ENCODE peak calls at places on chromosomes 6 and 20, in four cellular contexts. P is stomach, X is prostate gland, A is HepG2. Z is an unnamed sample.

GRCh38 chr6:169371344-169372144 is 117.9 kb upstream of the THBS2 start:
- DNase-seq in P (no peak), X (no peak), A (peak; percentile 50), Z (no peak)

GRCh38 chr6:3740551-3741476 is 10.7 kb downstream of the PXDC1 start:
- DNase-seq in P (peak; percentile 25), X (no peak), A (no peak), Z (no peak)

GRCh38 chr6:1612902-1613301 is 3.2 kb downstream of the FOXC1 start:
- DNase-seq in P (no peak), X (no peak), A (no peak), Z (no peak)

GRCh38 chr6:26156850-26157149 is 69.6 kb downstream of the HFE start:
- DNase-seq in P (no peak), X (peak; percentile 58), A (no peak), Z (no peak)

GRCh38 chr6:100460650-100461204 is 4.0 kb downstream of the SIM1 start:
- DNase-seq in P (no peak), X (no peak), A (no peak), Z (no peak)

GRCh38 chr6:3542032-3542640 is 85.3 kb upstream of the SLC22A23 start:
- DNase-seq in P (no peak), X (no peak), A (no peak), Z (no peak)

GRCh38 chr20:38272961-38273360 is 12.4 kb upstream of the KIAA1755 start:
- DNase-seq in P (no peak), X (no peak), A (no peak), Z (no peak)

GRCh38 chr20:38827770-38828281 is 22.3 kb downstream of the PPP1R16B start:
- DNase-seq in P (no peak), X (no peak), A (no peak), Z (no peak)

GRCh38 chr6:37725967-37726366 is 28.3 kb upstream of the MDGA1 start:
- DNase-seq in P (no peak), X (no peak), A (no peak), Z (no peak)

GRCh38 chr20:58389324-58389967 is 417 bp downstream of the VAPB start:
- DNase-seq in P (peak; percentile 42), X (no peak), A (peak; percentile 26), Z (no peak)

GRCh38 chr6:163327936-163328335 is 86.6 kb upstream of the QKI start:
- DNase-seq in P (no peak), X (no peak), A (no peak), Z (no peak)

GRCh38 chr6:139433647-139434419 is 59.4 kb upstream of the CITED2 start:
- DNase-seq in P (no peak), X (no peak), A (peak; percentile 11), Z (no peak)

GRCh38 chr6:4961322-4962168 is 42.3 kb downstream of the RPP40 start:
- DNase-seq in P (no peak), X (no peak), A (no peak), Z (no peak)

GRCh38 chr6:88584581-88584980 is 378.8 kb downstream of the RNGTT start:
- DNase-seq in P (no peak), X (no peak), A (no peak), Z (no peak)

GRCh38 chr6:149170564-149171452 is 146.7 kb upstream of the TAB2 start:
- DNase-seq in P (no peak), X (no peak), A (no peak), Z (no peak)

GRCh38 chr6:27091661-27092315 is 155.7 kb upstream of the PRSS16 start:
- DNase-seq in P (no peak), X (no peak), A (peak; percentile 66), Z (no peak)

GRCh38 chr6:7414811-7415210 is 25.2 kb downstream of the RIOK1 start:
- DNase-seq in P (no peak), X (no peak), A (no peak), Z (no peak)

GRCh38 chr6:114133816-114134215 is 162.9 kb upstream of the HDAC2 start:
- DNase-seq in P (no peak), X (no peak), A (no peak), Z (no peak)

GRCh38 chr6:143260857-143261256 is 189.6 kb downstream of the ADAT2 start:
- DNase-seq in P (no peak), X (no peak), A (no peak), Z (no peak)

GRCh38 chr6:27267865-27268444 is 20.5 kb downstream of the PRSS16 start:
- DNase-seq in P (no peak), X (no peak), A (no peak), Z (no peak)

GRCh38 chr6:11111769-11112437 is 378 bp upstream of the ERVFRD-1 start:
- DNase-seq in P (no peak), X (no peak), A (no peak), Z (no peak)

GRCh38 chr6:30112402-30113376 is at the start of gene TRIM31:
- DNase-seq in P (no peak), X (no peak), A (peak; percentile 79), Z (no peak)
- H3K27ac ChIP-seq in P (no peak within 1 kb of the TSS), X (no peak within 1 kb of the TSS), A (no peak within 1 kb of the TSS), Z (no peak within 1 kb of the TSS)

DNA sequence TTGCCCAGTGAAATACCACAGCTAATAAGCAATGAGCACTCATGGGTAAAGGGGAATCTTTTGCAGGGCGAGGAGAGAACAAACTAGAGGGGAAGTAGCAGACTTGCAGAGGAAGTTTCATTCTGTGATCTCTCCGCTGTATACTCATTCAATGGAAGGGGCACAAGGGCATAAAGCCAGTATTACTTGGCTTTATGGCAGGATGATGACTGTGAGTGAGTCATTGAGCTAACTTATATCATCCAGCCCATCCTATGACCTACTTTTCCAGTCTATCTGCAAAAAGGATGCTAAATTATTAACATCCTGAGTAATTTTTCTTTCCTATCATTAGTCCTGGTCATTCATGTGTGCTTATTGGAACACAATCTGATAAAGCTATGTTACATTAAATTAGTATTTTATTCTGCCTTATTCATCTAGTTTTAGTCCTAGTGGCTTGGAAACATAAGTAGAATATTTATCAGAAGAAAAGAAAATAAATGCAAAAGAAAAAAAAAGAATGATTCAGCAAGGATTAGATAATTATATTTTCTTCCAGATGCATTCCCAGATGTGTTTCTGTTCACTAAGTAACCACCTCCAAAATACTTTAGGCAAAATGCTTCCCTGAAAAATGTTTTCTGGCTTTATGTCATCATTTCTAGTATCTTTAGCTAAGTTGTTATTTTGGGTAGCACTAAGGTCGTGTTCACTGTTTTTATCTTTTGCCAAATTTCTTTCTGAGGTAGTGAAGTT is 471.7 kb downstream of the CDKAL1 start:
- DNase-seq in P (no peak), X (no peak), A (peak; percentile 64), Z (no peak)
- TF ChIP-seq POLR2AphosphoS5 in P (no peak), X (no peak), A (no peak), Z (no peak)

DNA sequence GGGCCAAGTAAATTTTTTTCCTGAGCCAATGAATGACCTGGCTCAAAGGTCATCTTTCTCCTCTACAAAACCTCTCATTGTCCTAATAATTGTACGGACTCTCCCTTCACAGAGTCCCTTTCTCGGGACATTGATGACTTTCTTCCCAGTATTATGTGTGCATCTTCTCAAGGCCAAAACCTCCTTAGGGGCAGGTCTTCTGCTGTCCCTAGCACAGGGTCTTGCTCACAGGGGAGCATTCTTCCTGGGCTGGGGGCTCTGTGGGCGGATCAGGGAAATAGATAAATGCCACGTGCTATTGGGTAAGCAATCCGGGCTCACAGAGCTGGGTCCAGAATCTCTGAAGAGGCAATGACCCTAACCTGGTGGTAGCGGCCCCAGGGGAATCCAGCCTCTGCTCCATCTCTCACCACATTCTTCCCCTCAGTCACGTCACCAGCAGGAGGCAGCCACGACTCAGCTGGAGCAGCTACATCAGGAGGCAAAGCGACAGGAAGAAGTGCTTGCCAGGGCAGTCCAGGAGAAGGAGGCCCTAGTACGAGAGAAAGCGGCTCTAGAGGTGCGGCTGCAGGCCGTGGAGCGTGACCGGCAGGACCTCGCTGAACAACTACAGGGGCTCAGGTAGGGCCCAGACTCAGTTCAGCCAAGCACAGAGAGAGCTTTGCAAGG is 23.5 kb downstream of the CEP250 start:
- DNase-seq in P (no peak), X (no peak), A (peak; percentile 77), Z (peak; percentile 88)
- TF ChIP-seq CTCF in P (no peak), X (no peak), A (peak; percentile 87), Z (peak; percentile 54)

GRCh38 chr20:54063580-54063979 is 6.8 kb downstream of the BCAS1 start:
- DNase-seq in P (no peak), X (no peak), A (no peak), Z (no peak)

GRCh38 chr20:54062812-54063280 is 7.5 kb downstream of the BCAS1 start:
- DNase-seq in P (no peak), X (no peak), A (peak; percentile 70), Z (no peak)

GRCh38 chr20:54058420-54059139 is 11.8 kb downstream of the BCAS1 start:
- DNase-seq in P (no peak), X (no peak), A (no peak), Z (no peak)

GRCh38 chr20:54059691-54060364 is 10.6 kb downstream of the BCAS1 start:
- DNase-seq in P (no peak), X (no peak), A (no peak), Z (no peak)

GRCh38 chr20:54061106-54061881 is 9.1 kb downstream of the BCAS1 start:
- DNase-seq in P (no peak), X (no peak), A (no peak), Z (no peak)
- H3K27ac ChIP-seq in P (no peak overlapping the region), X (no peak overlapping the region), A (no peak overlapping the region), Z (no peak overlapping the region)

DNA sequence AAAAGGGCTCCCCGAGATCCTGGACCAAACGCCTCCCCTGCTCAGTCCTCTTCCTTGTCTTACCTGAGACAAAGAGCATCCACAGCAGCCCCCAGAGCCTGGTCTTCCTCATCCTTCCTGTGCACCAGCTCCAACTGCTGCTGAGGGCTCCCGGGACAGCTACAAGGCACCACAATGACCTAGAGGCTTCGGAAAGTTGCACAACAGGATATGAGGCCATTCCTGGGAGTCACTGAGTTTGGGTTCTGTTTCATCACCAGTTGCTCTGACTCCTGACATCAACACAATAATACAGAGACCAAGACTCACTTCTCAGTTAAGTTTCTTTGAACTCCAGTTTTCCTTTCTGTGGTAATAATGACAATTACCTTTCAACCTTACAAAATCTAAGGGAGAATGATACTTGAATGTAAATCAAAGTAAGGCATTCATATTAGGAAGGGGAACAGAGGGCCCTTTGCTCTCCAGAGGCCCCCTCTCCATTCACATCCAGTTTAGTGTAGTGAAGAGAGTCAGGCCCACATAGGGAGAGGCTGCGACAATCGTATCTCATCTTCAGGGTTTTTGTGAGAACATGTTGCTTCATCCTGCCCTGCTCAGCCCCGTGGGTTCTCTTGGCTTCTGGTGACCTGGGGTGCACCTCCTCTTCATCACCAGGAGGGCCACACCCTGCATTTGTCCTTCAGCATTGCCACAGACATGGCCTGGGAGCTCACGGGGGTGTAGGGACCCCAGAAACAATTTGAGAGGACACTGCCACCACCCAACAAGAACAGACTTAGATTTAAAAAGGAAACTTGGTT is at the start of gene TREM1:
- DNase-seq in P (no peak), X (no peak), A (peak; percentile 17), Z (peak; percentile 86)
- TF ChIP-seq POLR2AphosphoS5 in P (peak; percentile 12), X (no peak), A (no peak), Z (peak; percentile 58)